ENCODE peak calls at places on chromosomes 7 and 10, in six cellular contexts. One of them, this sample, is unnamed.

GRCh38 chr7:73314271-73314670 is 5.6 kb upstream of the NSUN5 start:
- DNase-seq in GM12864: no peak
- DNase-seq in A549: no peak
- DNase-seq in colonic mucosa: no peak
- DNase-seq in thyroid gland: no peak
- DNase-seq in epithelial cell of esophagus: no peak
- DNase-seq in this sample: no peak

GRCh38 chr7:158710651-158711102 is 6.1 kb upstream of the NCAPG2 start:
- DNase-seq in epithelial cell of esophagus: peak
- DNase-seq in thyroid gland: no peak
- DNase-seq in GM12864: no peak
- DNase-seq in A549: no peak
- DNase-seq in colonic mucosa: no peak
- DNase-seq in this sample: peak

GRCh38 chr7:70383369-70383768 is 748.6 kb upstream of the GALNT17 start:
- DNase-seq in A549: no peak
- DNase-seq in colonic mucosa: no peak
- DNase-seq in GM12864: no peak
- DNase-seq in epithelial cell of esophagus: no peak
- DNase-seq in thyroid gland: no peak
- DNase-seq in this sample: no peak

GRCh38 chr7:55190511-55191160 is 171.8 kb downstream of the EGFR start:
- DNase-seq in epithelial cell of esophagus: no peak
- DNase-seq in thyroid gland: peak
- DNase-seq in A549: no peak
- DNase-seq in GM12864: no peak
- DNase-seq in colonic mucosa: no peak
- DNase-seq in this sample: no peak

GRCh38 chr10:124152139-124152780 is 58.9 kb upstream of the CHST15 start:
- DNase-seq in epithelial cell of esophagus: peak
- DNase-seq in GM12864: no peak
- DNase-seq in colonic mucosa: peak
- DNase-seq in thyroid gland: peak
- DNase-seq in A549: peak
- DNase-seq in this sample: no peak

GRCh38 chr10:34405611-34406462 is 409.3 kb downstream of the PARD3 start:
- DNase-seq in colonic mucosa: no peak
- DNase-seq in epithelial cell of esophagus: peak
- DNase-seq in A549: no peak
- DNase-seq in GM12864: no peak
- DNase-seq in thyroid gland: no peak
- DNase-seq in this sample: no peak

GRCh38 chr10:45495438-45496152 is 121.6 kb downstream of the ALOX5 start:
- DNase-seq in thyroid gland: no peak
- DNase-seq in epithelial cell of esophagus: peak
- DNase-seq in GM12864: no peak
- DNase-seq in A549: no peak
- DNase-seq in colonic mucosa: no peak
- DNase-seq in this sample: no peak

GRCh38 chr10:48216744-48217143 is 57.8 kb downstream of the FRMPD2 start:
- DNase-seq in A549: no peak
- DNase-seq in epithelial cell of esophagus: no peak
- DNase-seq in colonic mucosa: no peak
- DNase-seq in thyroid gland: no peak
- DNase-seq in GM12864: no peak
- DNase-seq in this sample: no peak

GRCh38 chr7:30804078-30804661 is 33.0 kb downstream of the MINDY4 start:
- DNase-seq in GM12864: no peak
- DNase-seq in epithelial cell of esophagus: peak
- DNase-seq in A549: no peak
- DNase-seq in thyroid gland: no peak
- DNase-seq in colonic mucosa: no peak
- DNase-seq in this sample: no peak

GRCh38 chr7:151340794-151341356 is 737 bp upstream of the NUB1 start:
- DNase-seq in thyroid gland: no peak
- DNase-seq in A549: no peak
- DNase-seq in GM12864: no peak
- DNase-seq in colonic mucosa: no peak
- DNase-seq in epithelial cell of esophagus: no peak
- DNase-seq in this sample: no peak
- TF ChIP-seq CTCF in thyroid gland: no peak
- TF ChIP-seq CTCF in A549: no peak
- TF ChIP-seq CTCF in GM12864: no peak
- TF ChIP-seq CTCF in colonic mucosa: no peak
- TF ChIP-seq CTCF in epithelial cell of esophagus: peak
- TF ChIP-seq CTCF in this sample: no peak

GRCh38 chr10:90440870-90441269 is 417.0 kb downstream of the HTR7 start:
- DNase-seq in colonic mucosa: no peak
- DNase-seq in GM12864: no peak
- DNase-seq in thyroid gland: no peak
- DNase-seq in epithelial cell of esophagus: no peak
- DNase-seq in A549: no peak
- DNase-seq in this sample: no peak

GRCh38 chr10:90443342-90443741 is 414.5 kb downstream of the HTR7 start:
- DNase-seq in epithelial cell of esophagus: no peak
- DNase-seq in GM12864: no peak
- DNase-seq in A549: no peak
- DNase-seq in thyroid gland: no peak
- DNase-seq in colonic mucosa: no peak
- DNase-seq in this sample: no peak

GRCh38 chr10:90432891-90433290 is 424.9 kb downstream of the HTR7 start:
- DNase-seq in colonic mucosa: no peak
- DNase-seq in GM12864: no peak
- DNase-seq in A549: no peak
- DNase-seq in thyroid gland: no peak
- DNase-seq in epithelial cell of esophagus: no peak
- DNase-seq in this sample: no peak

GRCh38 chr10:90435296-90435695 is 422.5 kb downstream of the HTR7 start:
- DNase-seq in GM12864: no peak
- DNase-seq in epithelial cell of esophagus: peak
- DNase-seq in thyroid gland: no peak
- DNase-seq in A549: no peak
- DNase-seq in colonic mucosa: no peak
- DNase-seq in this sample: no peak

DNA sequence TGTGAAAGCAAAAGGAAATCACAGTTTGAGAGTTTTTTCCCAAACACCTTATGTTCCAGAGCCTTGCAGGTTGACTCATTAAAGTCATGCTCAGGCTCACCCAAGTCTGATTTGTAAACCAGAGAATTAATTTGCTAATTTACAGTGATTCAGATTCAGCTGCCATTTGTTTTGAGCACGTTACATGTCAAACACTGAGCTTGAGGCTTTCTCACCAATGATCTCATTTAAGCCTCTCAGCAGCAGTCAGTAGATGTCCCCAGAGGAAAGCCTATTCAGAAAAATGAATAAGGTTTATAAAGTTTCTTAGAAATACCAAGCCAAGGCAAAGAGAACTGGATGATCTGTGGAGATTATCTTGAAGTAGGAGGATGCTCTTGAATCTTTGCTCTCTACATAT is 420.4 kb downstream of the HTR7 start:
- DNase-seq in GM12864: no peak
- DNase-seq in A549: no peak
- DNase-seq in epithelial cell of esophagus: peak
- DNase-seq in thyroid gland: no peak
- DNase-seq in colonic mucosa: no peak
- DNase-seq in this sample: no peak
- TF ChIP-seq CTCF in GM12864: no peak
- TF ChIP-seq CTCF in A549: no peak
- TF ChIP-seq CTCF in epithelial cell of esophagus: peak
- TF ChIP-seq CTCF in thyroid gland: no peak
- TF ChIP-seq CTCF in colonic mucosa: no peak
- TF ChIP-seq CTCF in this sample: no peak

DNA sequence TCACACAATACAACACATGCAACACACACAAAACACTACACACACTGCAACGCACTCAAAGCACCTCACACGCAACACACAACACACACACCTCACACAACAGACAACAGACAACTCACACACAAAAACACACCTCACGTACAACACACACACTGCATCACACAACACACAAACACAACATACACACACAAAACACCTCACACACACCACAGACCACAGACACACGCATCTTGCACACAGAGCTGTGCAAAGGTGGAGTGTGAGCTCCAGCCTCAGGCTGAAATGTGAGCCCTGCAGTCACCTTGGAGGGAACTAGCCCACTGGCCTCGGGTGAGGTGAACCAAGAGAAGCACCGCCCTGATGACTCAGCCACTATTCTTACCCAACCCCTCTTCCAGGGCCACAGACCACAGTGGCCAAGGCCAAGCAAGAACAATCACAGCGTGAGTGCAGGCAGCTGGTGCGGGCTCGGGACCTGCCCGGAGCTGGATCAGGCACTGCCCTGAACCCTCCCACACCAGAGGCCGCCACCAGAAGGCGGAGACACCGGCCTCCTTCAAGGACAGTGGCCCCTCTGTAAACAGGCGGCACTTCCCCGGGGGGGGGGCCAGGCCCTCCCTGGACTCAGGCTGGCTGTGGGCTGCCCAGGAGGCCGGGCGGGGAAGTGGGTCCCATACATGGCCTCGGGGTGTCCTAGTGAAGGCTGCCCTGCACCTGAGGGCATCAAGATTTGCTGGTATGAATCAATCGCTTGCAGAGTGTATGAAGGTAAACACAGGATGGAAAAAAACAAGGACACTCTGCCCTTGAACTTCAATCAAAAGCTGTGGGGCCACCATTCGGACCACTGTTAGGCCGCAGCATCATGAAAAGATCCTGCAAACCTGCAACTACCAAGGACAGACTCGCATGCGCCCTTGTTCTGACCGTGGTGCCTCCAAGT is 106.7 kb downstream of the TNS3 start:
- DNase-seq in GM12864: peak
- DNase-seq in thyroid gland: peak
- DNase-seq in epithelial cell of esophagus: peak
- DNase-seq in A549: peak
- DNase-seq in colonic mucosa: peak
- DNase-seq in this sample: peak
- TF ChIP-seq CTCF in GM12864: no peak
- TF ChIP-seq CTCF in thyroid gland: no peak
- TF ChIP-seq CTCF in epithelial cell of esophagus: no peak
- TF ChIP-seq CTCF in A549: no peak
- TF ChIP-seq CTCF in colonic mucosa: no peak
- TF ChIP-seq CTCF in this sample: no peak

GRCh38 chr7:33061282-33061928 is 1.2 kb downstream of the NT5C3A start:
- DNase-seq in GM12864: no peak
- DNase-seq in epithelial cell of esophagus: peak
- DNase-seq in A549: no peak
- DNase-seq in thyroid gland: no peak
- DNase-seq in colonic mucosa: no peak
- DNase-seq in this sample: no peak

GRCh38 chr7:33062782-33063443 is 337 bp upstream of the NT5C3A start:
- DNase-seq in A549: peak
- DNase-seq in GM12864: peak
- DNase-seq in thyroid gland: peak
- DNase-seq in epithelial cell of esophagus: peak
- DNase-seq in colonic mucosa: peak
- DNase-seq in this sample: peak

GRCh38 chr7:33059635-33060034 is 2.9 kb downstream of the NT5C3A start:
- DNase-seq in A549: no peak
- DNase-seq in colonic mucosa: no peak
- DNase-seq in epithelial cell of esophagus: no peak
- DNase-seq in thyroid gland: no peak
- DNase-seq in GM12864: no peak
- DNase-seq in this sample: no peak

GRCh38 chr7:33065981-33066380 is 3.4 kb upstream of the NT5C3A start:
- DNase-seq in colonic mucosa: no peak
- DNase-seq in GM12864: no peak
- DNase-seq in epithelial cell of esophagus: no peak
- DNase-seq in A549: no peak
- DNase-seq in thyroid gland: no peak
- DNase-seq in this sample: no peak

DNA sequence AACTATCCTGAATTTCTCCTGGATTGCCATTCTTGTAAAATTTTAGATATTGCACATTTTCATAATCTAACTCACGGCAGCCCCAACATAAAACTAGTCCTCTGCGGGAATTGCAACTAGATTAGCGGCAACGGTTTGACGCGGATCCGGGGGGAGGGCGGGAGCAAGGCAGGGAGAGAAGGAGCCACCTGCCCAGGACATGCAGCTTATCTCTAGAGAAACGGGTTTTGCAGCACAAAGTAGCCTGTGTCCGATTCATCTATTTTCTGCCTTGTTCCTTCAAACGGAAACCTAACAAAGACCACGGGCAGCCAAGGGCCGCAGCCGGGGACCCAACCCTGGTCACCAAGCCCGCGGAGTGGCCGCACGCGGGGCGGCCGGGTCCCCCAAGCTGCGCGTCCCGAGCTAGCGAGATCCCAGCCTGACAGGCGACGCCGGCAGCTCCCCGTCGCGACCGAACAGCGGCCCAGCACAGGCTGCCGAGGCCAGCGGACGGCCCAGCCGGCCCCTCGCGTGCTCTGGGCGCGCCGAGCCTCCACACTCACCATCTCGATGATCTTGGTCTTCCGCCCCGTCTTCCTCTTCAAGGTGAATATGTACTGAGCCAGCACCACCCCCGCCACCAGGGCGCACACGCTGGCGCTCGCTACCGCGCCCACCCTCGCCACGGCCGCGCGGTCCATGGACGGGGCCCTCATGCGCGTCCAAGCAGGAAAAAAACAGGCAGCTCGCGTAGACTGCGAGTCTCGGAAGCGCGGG is at the start of gene NT5C3A:
- DNase-seq in GM12864: no peak
- DNase-seq in epithelial cell of esophagus: peak
- DNase-seq in thyroid gland: peak
- DNase-seq in colonic mucosa: peak
- DNase-seq in A549: peak
- DNase-seq in this sample: peak
- TF ChIP-seq CTCF in GM12864: no peak
- TF ChIP-seq CTCF in epithelial cell of esophagus: no peak
- TF ChIP-seq CTCF in thyroid gland: no peak
- TF ChIP-seq CTCF in colonic mucosa: no peak
- TF ChIP-seq CTCF in A549: no peak
- TF ChIP-seq CTCF in this sample: no peak

GRCh38 chr7:12731775-12732174 is 44.3 kb downstream of the ARL4A start:
- DNase-seq in GM12864: no peak
- DNase-seq in A549: no peak
- DNase-seq in epithelial cell of esophagus: no peak
- DNase-seq in colonic mucosa: no peak
- DNase-seq in thyroid gland: no peak
- DNase-seq in this sample: no peak

GRCh38 chr7:12732428-12732827 is 45.0 kb downstream of the ARL4A start:
- DNase-seq in thyroid gland: no peak
- DNase-seq in A549: no peak
- DNase-seq in GM12864: no peak
- DNase-seq in epithelial cell of esophagus: no peak
- DNase-seq in colonic mucosa: no peak
- DNase-seq in this sample: no peak

GRCh38 chr7:12730523-12730922 is 43.1 kb downstream of the ARL4A start:
- DNase-seq in GM12864: no peak
- DNase-seq in thyroid gland: no peak
- DNase-seq in epithelial cell of esophagus: no peak
- DNase-seq in A549: no peak
- DNase-seq in colonic mucosa: no peak
- DNase-seq in this sample: no peak

GRCh38 chr7:12729112-12729511 is 41.7 kb downstream of the ARL4A start:
- DNase-seq in A549: no peak
- DNase-seq in epithelial cell of esophagus: peak
- DNase-seq in colonic mucosa: peak
- DNase-seq in GM12864: no peak
- DNase-seq in thyroid gland: peak
- DNase-seq in this sample: no peak

GRCh38 chr7:12731214-12731656 is 43.8 kb downstream of the ARL4A start:
- DNase-seq in thyroid gland: no peak
- DNase-seq in A549: no peak
- DNase-seq in GM12864: no peak
- DNase-seq in colonic mucosa: no peak
- DNase-seq in epithelial cell of esophagus: peak
- DNase-seq in this sample: no peak
- TF ChIP-seq CTCF in thyroid gland: no peak
- TF ChIP-seq CTCF in A549: no peak
- TF ChIP-seq CTCF in GM12864: no peak
- TF ChIP-seq CTCF in colonic mucosa: no peak
- TF ChIP-seq CTCF in epithelial cell of esophagus: peak
- TF ChIP-seq CTCF in this sample: no peak

This sample was measured in GM20000.